ENCODE peak calls at places on chromosomes 7 and 10, in seven cellular contexts. J is sigmoid colon, B is tibial nerve, X is transverse colon, W is IMR-90, C is body of pancreas, S is prostate gland. O is an unnamed sample.

GRCh38 chr7:121875203-121875602 is 2.2 kb downstream of the PTPRZ1 start:
- DNase-seq in J (no peak), B (no peak), X (no peak), W (no peak), C (no peak), S (no peak), O (no peak)

GRCh38 chr10:52678611-52679010 is 94.0 kb downstream of the MBL2 start:
- DNase-seq in J (no peak), B (no peak), X (no peak), W (no peak), C (no peak), S (no peak), O (no peak)

GRCh38 chr7:158270106-158270775 is 317.4 kb downstream of the PTPRN2 start:
- DNase-seq in J (peak; percentile 57), B (no peak), X (no peak), W (no peak), C (peak; percentile 8), S (no peak), O (no peak)

GRCh38 chr10:663844-664243 is 25.6 kb downstream of the DIP2C start:
- DNase-seq in J (no peak), B (no peak), X (peak; percentile 6), W (no peak), C (peak; percentile 21), S (no peak), O (no peak)

GRCh38 chr10:62059424-62059913 is 158.0 kb downstream of the ARID5B start:
- DNase-seq in J (no peak), B (no peak), X (no peak), W (no peak), C (no peak), S (no peak), O (no peak)

GRCh38 chr10:1253476-1254353 is 197.5 kb downstream of the WDR37 start:
- DNase-seq in J (no peak), B (no peak), X (no peak), W (no peak), C (no peak), S (no peak), O (no peak)

GRCh38 chr7:3174515-3175318 is 126.3 kb upstream of the SDK1 start:
- DNase-seq in J (peak; percentile 19), B (no peak), X (no peak), W (no peak), C (no peak), S (no peak), O (no peak)

GRCh38 chr10:102665904-102666509 is 21.7 kb downstream of the TRIM8 start:
- DNase-seq in J (no peak), B (no peak), X (no peak), W (no peak), C (no peak), S (no peak), O (no peak)

GRCh38 chr10:51696251-51696650 is 3.1 kb downstream of the CSTF2T start:
- DNase-seq in J (no peak), B (no peak), X (no peak), W (no peak), C (no peak), S (no peak), O (no peak)

GRCh38 chr10:29811751-29812427 is 177.1 kb upstream of the SVIL start:
- DNase-seq in J (peak; percentile 93), B (peak; percentile 36), X (peak; percentile 50), W (peak; percentile 98), C (peak; percentile 68), S (peak; percentile 74), O (peak; percentile 39)

GRCh38 chr10:69124558-69125121 is 662 bp downstream of the VPS26A start:
- DNase-seq in J (no peak), B (no peak), X (peak; percentile 72), W (peak; percentile 64), C (peak; percentile 32), S (peak; percentile 52), O (peak; percentile 45)

GRCh38 chr10:132637477-132638129 is 100.0 kb downstream of the INPP5A start:
- DNase-seq in J (peak; percentile 60), B (peak; percentile 34), X (no peak), W (peak; percentile 73), C (peak; percentile 22), S (peak; percentile 39), O (peak; percentile 70)

GRCh38 chr7:37971491-37971890 is 51.1 kb downstream of the EPDR1 start:
- DNase-seq in J (no peak), B (no peak), X (no peak), W (no peak), C (no peak), S (no peak), O (no peak)

GRCh38 chr7:131950758-131951157 is 394.3 kb upstream of the PODXL start:
- DNase-seq in J (no peak), B (no peak), X (no peak), W (no peak), C (no peak), S (no peak), O (no peak)

GRCh38 chr10:22053048-22053447 is 49.5 kb upstream of the DNAJC1 start:
- DNase-seq in J (no peak), B (peak; percentile 5), X (no peak), W (no peak), C (no peak), S (no peak), O (no peak)

DNA sequence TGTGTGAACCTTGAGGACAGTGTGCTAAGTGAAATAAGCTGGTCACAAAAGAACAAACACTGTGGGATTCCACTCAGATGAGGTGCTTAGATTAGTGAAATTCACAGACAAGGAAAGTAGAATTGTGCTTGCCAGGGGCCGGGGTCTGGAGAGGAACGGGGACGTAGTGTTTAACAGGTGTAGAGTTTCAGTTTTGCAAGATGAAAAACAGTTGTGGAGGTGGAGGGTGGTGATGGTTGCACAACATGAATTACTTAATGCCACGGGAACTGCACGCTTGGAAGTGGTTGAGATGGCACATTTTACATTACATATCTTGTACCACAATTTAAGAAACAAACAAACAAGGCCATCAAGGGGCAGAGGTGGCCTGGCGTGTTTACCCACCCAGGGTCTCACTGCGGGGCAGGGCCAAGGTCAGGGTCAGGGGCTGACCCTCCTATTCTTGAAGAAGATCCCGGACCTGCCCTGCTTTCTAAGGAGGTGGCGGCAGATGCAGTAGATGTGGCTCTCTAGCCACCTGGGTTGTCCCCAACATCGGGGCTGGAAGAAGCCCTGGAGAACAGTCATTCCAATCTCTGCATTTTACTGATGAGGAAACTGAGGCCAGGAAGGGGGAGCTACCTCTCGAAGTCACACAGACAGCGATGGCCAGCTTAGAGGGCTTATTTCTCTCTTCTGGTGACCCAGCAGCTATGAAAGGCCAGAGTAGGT is 91.5 kb upstream of the LRRC4 start:
- DNase-seq in J (no peak), B (no peak), X (no peak), W (no peak), C (no peak), S (no peak), O (no peak)
- TF ChIP-seq POLR2A in J (no peak), B (no peak), X (no peak), W (no peak), C (no peak), S (no peak), O (no peak)

DNA sequence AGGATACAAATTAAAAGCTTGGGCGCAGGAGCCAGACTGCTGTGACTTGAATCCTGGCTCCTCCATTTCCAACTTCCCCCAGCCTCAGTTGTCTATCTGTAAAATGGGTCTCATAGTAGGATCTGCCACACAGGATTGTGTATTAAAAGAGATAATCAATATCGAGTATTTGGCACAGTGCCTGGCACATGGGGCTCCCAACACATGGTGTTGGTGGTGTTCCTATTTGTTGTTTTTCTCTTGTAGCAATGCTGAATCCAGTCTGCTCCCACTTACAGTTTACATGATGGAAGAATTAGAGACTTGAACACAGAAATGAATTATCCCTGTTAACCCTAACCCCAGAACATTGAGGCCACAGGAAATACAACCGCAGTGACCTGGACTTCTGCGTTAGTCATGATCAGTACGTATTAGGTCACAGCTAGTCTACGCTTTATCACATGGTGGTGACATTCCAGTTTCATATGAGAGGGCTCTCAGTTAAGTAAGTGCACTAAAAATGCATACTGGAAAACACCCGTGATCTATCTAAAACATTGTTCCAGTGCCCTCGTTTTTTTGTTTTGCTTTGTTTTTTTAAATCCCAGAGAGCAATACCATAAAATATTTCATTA is 169.5 kb upstream of the KLF14 start:
- DNase-seq in J (no peak), B (no peak), X (no peak), W (peak; percentile 98), C (peak; percentile 33), S (no peak), O (no peak)
- TF ChIP-seq POLR2A in J (no peak), B (no peak), X (no peak), W (no peak), C (no peak), S (no peak), O (no peak)

DNA sequence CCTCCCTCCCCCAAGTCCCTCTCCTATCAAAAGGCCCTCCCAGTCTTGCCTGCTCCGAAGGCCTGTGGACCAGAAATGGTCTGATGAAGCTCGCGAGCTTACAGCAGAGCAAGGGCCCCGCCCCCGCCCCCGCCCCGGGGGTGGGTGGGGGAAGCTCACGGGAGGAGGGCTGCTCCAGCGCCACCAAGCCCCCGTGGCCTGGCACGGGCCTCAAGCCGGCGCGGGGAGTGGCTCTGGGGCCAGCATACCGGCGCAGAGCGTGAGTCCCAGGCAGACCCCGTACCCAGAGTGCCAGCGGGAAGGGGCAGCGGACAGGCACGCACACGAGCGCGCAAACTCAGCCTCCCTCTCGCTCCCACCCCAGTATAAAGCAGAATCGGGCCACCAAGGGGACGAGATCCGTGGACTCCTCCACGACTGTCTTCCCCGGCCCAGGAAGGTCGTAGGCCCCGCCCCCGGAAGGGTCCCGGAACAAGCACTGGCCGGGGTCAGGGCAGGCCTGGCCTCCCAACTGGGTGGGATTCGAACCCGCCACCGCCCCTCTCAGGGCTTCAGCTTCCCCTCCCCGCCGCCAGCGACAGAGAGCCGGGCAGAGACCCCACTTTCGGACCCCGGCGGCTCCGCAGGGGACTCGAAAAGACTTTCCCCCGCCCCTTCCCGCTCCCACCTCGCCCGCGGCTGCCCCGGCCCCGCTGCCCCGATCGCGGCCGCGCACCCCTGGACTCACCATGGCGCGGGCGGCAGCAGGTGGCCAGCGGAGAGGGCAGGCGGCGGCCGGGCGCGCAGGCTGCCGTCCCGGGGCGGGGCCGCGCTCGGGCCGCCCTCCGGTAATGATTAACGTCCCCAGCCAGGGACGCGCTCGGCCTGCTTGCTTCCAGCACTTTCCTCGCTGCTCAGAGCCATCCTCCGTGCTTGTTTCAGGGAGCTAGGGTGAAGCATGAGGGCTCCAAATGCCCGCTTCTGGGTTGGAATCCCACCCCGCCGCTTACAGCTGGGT is at the start of gene PCBD1:
- DNase-seq in J (peak; percentile 91), B (peak; percentile 38), X (peak; percentile 86), W (peak; percentile 36), C (peak; percentile 87), S (peak; percentile 74), O (peak; percentile 90)
- TF ChIP-seq POLR2A in J (no peak), B (peak; percentile 42), X (peak; percentile 40), W (no peak), C (peak; percentile 70), S (peak; percentile 56), O (peak; percentile 34)

GRCh38 chr10:124739996-124740373 is 4.2 kb downstream of the FAM53B start:
- DNase-seq in J (no peak), B (peak; percentile 8), X (no peak), W (no peak), C (no peak), S (no peak), O (no peak)

GRCh38 chr10:124740374-124741280 is 3.6 kb downstream of the FAM53B start:
- DNase-seq in J (peak; percentile 92), B (peak; percentile 62), X (peak; percentile 65), W (peak; percentile 41), C (peak; percentile 51), S (peak; percentile 45), O (no peak)

GRCh38 chr10:124742418-124743187 is 1.6 kb downstream of the FAM53B start:
- DNase-seq in J (peak; percentile 78), B (no peak), X (no peak), W (no peak), C (no peak), S (no peak), O (no peak)

GRCh38 chr10:124741922-124742417 is 2.2 kb downstream of the FAM53B start:
- DNase-seq in J (peak; percentile 73), B (no peak), X (peak; percentile 19), W (no peak), C (no peak), S (no peak), O (no peak)

GRCh38 chr10:124741281-124741921 is 2.8 kb downstream of the FAM53B start:
- DNase-seq in J (peak; percentile 92), B (peak; percentile 92), X (peak; percentile 91), W (peak; percentile 64), C (peak; percentile 78), S (peak; percentile 83), O (peak; percentile 68)
- TF ChIP-seq POLR2A in J (no peak), B (peak; percentile 75), X (no peak), W (no peak), C (no peak), S (peak; percentile 38), O (no peak)

O was measured in H54.